ENCODE peak calls at places on chromosomes 16 and 17, in six cellular contexts. One of them, this sample, is unnamed.

GRCh38 chr17:77892469-77893143 is 65.9 kb upstream of the TNRC6C start:
- DNase-seq in HFFc6: no peak
- DNase-seq in GM20000: no peak
- DNase-seq in Calu3: peak; percentile 21
- DNase-seq in amygdala: no peak
- DNase-seq in kidney tubule cell: no peak
- DNase-seq in this sample: no peak

GRCh38 chr16:88418869-88419268 is 34.2 kb upstream of the ZFPM1 start:
- DNase-seq in HFFc6: no peak
- DNase-seq in kidney tubule cell: no peak
- DNase-seq in amygdala: no peak
- DNase-seq in Calu3: no peak
- DNase-seq in GM20000: no peak
- DNase-seq in this sample: no peak

GRCh38 chr16:86428729-86429472 is 81.4 kb upstream of the FOXF1 start:
- DNase-seq in HFFc6: no peak
- DNase-seq in GM20000: no peak
- DNase-seq in Calu3: no peak
- DNase-seq in kidney tubule cell: no peak
- DNase-seq in amygdala: no peak
- DNase-seq in this sample: no peak

GRCh38 chr17:17702821-17703607 is 21.8 kb downstream of the RAI1 start:
- DNase-seq in HFFc6: no peak
- DNase-seq in amygdala: no peak
- DNase-seq in GM20000: no peak
- DNase-seq in Calu3: no peak
- DNase-seq in kidney tubule cell: no peak
- DNase-seq in this sample: no peak

GRCh38 chr17:39950871-39951348 is 11.9 kb upstream of the GSDMA start:
- DNase-seq in HFFc6: no peak
- DNase-seq in GM20000: no peak
- DNase-seq in amygdala: no peak
- DNase-seq in kidney tubule cell: no peak
- DNase-seq in Calu3: peak; percentile 84
- DNase-seq in this sample: no peak

GRCh38 chr16:11380836-11381235 is 35.6 kb downstream of the RMI2 start:
- DNase-seq in GM20000: no peak
- DNase-seq in Calu3: no peak
- DNase-seq in HFFc6: no peak
- DNase-seq in kidney tubule cell: no peak
- DNase-seq in amygdala: no peak
- DNase-seq in this sample: no peak

GRCh38 chr17:63538693-63539595 is 11.3 kb upstream of the DCAF7 start:
- DNase-seq in kidney tubule cell: no peak
- DNase-seq in GM20000: no peak
- DNase-seq in Calu3: no peak
- DNase-seq in HFFc6: no peak
- DNase-seq in amygdala: no peak
- DNase-seq in this sample: no peak

GRCh38 chr17:68428498-68429172 is 28.7 kb downstream of the WIPI1 start:
- DNase-seq in Calu3: no peak
- DNase-seq in amygdala: no peak
- DNase-seq in kidney tubule cell: peak; percentile 33
- DNase-seq in GM20000: no peak
- DNase-seq in HFFc6: no peak
- DNase-seq in this sample: no peak

GRCh38 chr17:4604111-4604644 is 19.8 kb downstream of the SMTNL2 start:
- DNase-seq in GM20000: no peak
- DNase-seq in HFFc6: peak; percentile 13
- DNase-seq in amygdala: no peak
- DNase-seq in Calu3: no peak
- DNase-seq in kidney tubule cell: peak; percentile 19
- DNase-seq in this sample: peak; percentile 57

GRCh38 chr17:67521773-67522069 is 144.6 kb downstream of the PITPNC1 start:
- DNase-seq in Calu3: no peak
- DNase-seq in HFFc6: no peak
- DNase-seq in amygdala: no peak
- DNase-seq in GM20000: no peak
- DNase-seq in kidney tubule cell: no peak
- DNase-seq in this sample: no peak

GRCh38 chr16:82093901-82094300 is 58.8 kb downstream of the HSD17B2 start:
- DNase-seq in GM20000: no peak
- DNase-seq in HFFc6: no peak
- DNase-seq in Calu3: no peak
- DNase-seq in amygdala: no peak
- DNase-seq in kidney tubule cell: peak; percentile 61
- DNase-seq in this sample: peak; percentile 64

GRCh38 chr17:72118588-72119279 is 2.1 kb upstream of the SOX9 start:
- DNase-seq in GM20000: peak; percentile 60
- DNase-seq in amygdala: peak; percentile 74
- DNase-seq in HFFc6: peak; percentile 66
- DNase-seq in Calu3: peak; percentile 84
- DNase-seq in kidney tubule cell: peak; percentile 85
- DNase-seq in this sample: peak; percentile 90

GRCh38 chr16:81888520-81889394 is 109.7 kb downstream of the PLCG2 start:
- DNase-seq in amygdala: no peak
- DNase-seq in GM20000: no peak
- DNase-seq in kidney tubule cell: peak; percentile 17
- DNase-seq in Calu3: no peak
- DNase-seq in HFFc6: no peak
- DNase-seq in this sample: no peak

GRCh38 chr16:67516296-67517177 is 12.1 kb upstream of the RIPOR1 start:
- DNase-seq in Calu3: no peak
- DNase-seq in HFFc6: peak; percentile 59
- DNase-seq in GM20000: no peak
- DNase-seq in kidney tubule cell: peak; percentile 92
- DNase-seq in amygdala: no peak
- DNase-seq in this sample: peak; percentile 72